ENCODE peak calls at places on chromosomes 12 and 14, in six cellular contexts. C, U, O, F, Z and X are unnamed samples.

GRCh38 chr14:34650786-34651584 is 21.0 kb upstream of the SNX6 start:
- DNase-seq in Z (no peak), C (no peak), U (no peak), F (peak; percentile 98), O (no peak), X (no peak)

GRCh38 chr12:72274926-72275325 is 2.8 kb downstream of the TRHDE start:
- DNase-seq in U (no peak), C (no peak), F (no peak), Z (no peak), O (no peak), X (no peak)

GRCh38 chr12:54370218-54370730 is 6.0 kb upstream of the GPR84 start:
- DNase-seq in C (peak; percentile 68), F (peak; percentile 44), U (peak; percentile 35), Z (peak; percentile 72), O (peak; percentile 88), X (peak; percentile 94)

GRCh38 chr12:6221146-6221545 is 20.9 kb downstream of the CD9 start:
- DNase-seq in F (no peak), Z (no peak), U (no peak), O (no peak), C (no peak), X (no peak)

GRCh38 chr12:47812797-47813490 is 6.8 kb downstream of the HDAC7 start:
- DNase-seq in Z (peak; percentile 93), U (peak; percentile 60), O (peak; percentile 81), F (peak; percentile 78), C (peak; percentile 80), X (peak; percentile 93)

GRCh38 chr12:26295001-26295400 is 99.6 kb downstream of the SSPN start:
- DNase-seq in U (no peak), F (no peak), Z (no peak), C (no peak), O (no peak), X (no peak)

GRCh38 chr12:10179871-10180270 is 1.0 kb downstream of the TMEM52B start:
- DNase-seq in O (no peak), C (no peak), U (no peak), Z (no peak), F (peak; percentile 65), X (no peak)

GRCh38 chr14:38838979-38839323 is 264.1 kb downstream of the SEC23A start:
- DNase-seq in O (no peak), Z (no peak), F (no peak), U (no peak), C (no peak), X (no peak)

GRCh38 chr12:132354211-132354981 is 25.0 kb upstream of the GALNT9 start:
- DNase-seq in U (no peak), O (no peak), F (no peak), Z (no peak), C (no peak), X (no peak)

GRCh38 chr14:94640721-94641631 is 28.8 kb downstream of the SERPINA3 start:
- DNase-seq in O (no peak), C (no peak), F (no peak), Z (no peak), U (no peak), X (no peak)

GRCh38 chr12:116053479-116054195 is 223.9 kb downstream of the MED13L start:
- DNase-seq in C (peak; percentile 42), O (no peak), F (no peak), Z (no peak), U (no peak), X (no peak)

GRCh38 chr12:2094597-2094996 is 41.8 kb downstream of the CACNA1C start:
- DNase-seq in Z (no peak), F (no peak), O (no peak), C (no peak), U (no peak), X (no peak)

GRCh38 chr12:38477341-38478090 is 160.9 kb downstream of the ALG10B start:
- DNase-seq in Z (no peak), U (no peak), C (no peak), F (no peak), O (no peak), X (no peak)

GRCh38 chr12:47004634-47005033 is 74.8 kb upstream of the PCED1B start:
- DNase-seq in Z (no peak), F (no peak), U (no peak), O (no peak), C (peak; percentile 75), X (no peak)

GRCh38 chr12:29103539-29103974 is 45.5 kb upstream of the FAR2 start:
- DNase-seq in Z (peak; percentile 36), O (no peak), F (no peak), U (no peak), C (no peak), X (no peak)

GRCh38 chr14:30016025-30016424 is 88.4 kb upstream of the PRKD1 start:
- DNase-seq in U (no peak), C (no peak), Z (no peak), O (no peak), F (no peak), X (no peak)

GRCh38 chr12:49703647-49704137 is 3.5 kb downstream of the FMNL3 start:
- DNase-seq in U (no peak), C (no peak), O (no peak), F (peak; percentile 41), Z (peak; percentile 47), X (no peak)

GRCh38 chr12:68287106-68287505 is 33.7 kb upstream of the IL22 start:
- DNase-seq in F (no peak), O (no peak), C (no peak), Z (no peak), U (no peak), X (no peak)

GRCh38 chr12:124321556-124322270 is 26.8 kb downstream of the RFLNA start:
- DNase-seq in Z (no peak), O (no peak), U (no peak), F (no peak), C (no peak), X (no peak)

GRCh38 chr12:53048033-53048779 is 1.7 kb upstream of the TNS2 start:
- DNase-seq in Z (no peak), O (no peak), C (peak; percentile 65), U (peak; percentile 65), F (no peak), X (peak; percentile 77)

GRCh38 chr14:21385170-21385904 is 1.5 kb upstream of the SUPT16H start:
- DNase-seq in U (no peak), C (no peak), Z (peak; percentile 58), F (no peak), O (no peak), X (no peak)

GRCh38 chr14:63727231-63727735 is 582 bp downstream of the SGPP1 start:
- DNase-seq in C (peak; percentile 12), Z (peak; percentile 52), F (peak; percentile 14), O (peak; percentile 59), U (peak; percentile 70), X (peak; percentile 48)

GRCh38 chr14:76863724-76864407 is 37.7 kb downstream of the LRRC74A start:
- DNase-seq in Z (peak; percentile 38), O (no peak), U (no peak), F (no peak), C (peak; percentile 30), X (no peak)

GRCh38 chr12:22124987-22125386 is 79.0 kb downstream of the CMAS start:
- DNase-seq in F (no peak), C (no peak), O (no peak), U (no peak), Z (no peak), X (no peak)

GRCh38 chr14:86027990-86028389 is 498.0 kb downstream of the FLRT2 start:
- DNase-seq in Z (no peak), O (no peak), U (no peak), C (no peak), F (no peak), X (no peak)

GRCh38 chr14:100592972-100593371 is 5.8 kb upstream of the BEGAIN start:
- DNase-seq in C (no peak), F (no peak), U (no peak), Z (no peak), O (no peak), X (no peak)

GRCh38 chr14:102325791-102326345 is 6.3 kb downstream of the ZNF839 start:
- DNase-seq in F (no peak), O (no peak), U (no peak), Z (no peak), C (no peak), X (no peak)

GRCh38 chr12:108955225-108955835 is 65.5 kb downstream of the SVOP start:
- DNase-seq in Z (no peak), C (no peak), F (peak; percentile 93), U (no peak), O (peak; percentile 68), X (no peak)

GRCh38 chr12:45273717-45274271 is 57.9 kb downstream of the ANO6 start:
- DNase-seq in O (no peak), C (peak; percentile 46), Z (no peak), U (no peak), F (peak; percentile 98), X (no peak)

GRCh38 chr12:96303656-96304055 is 96.6 kb downstream of the CDK17 start:
- DNase-seq in C (no peak), Z (no peak), U (no peak), F (no peak), O (no peak), X (no peak)

GRCh38 chr14:95061317-95062093 is 95.8 kb downstream of the DICER1 start:
- DNase-seq in Z (no peak), U (no peak), O (no peak), F (no peak), C (no peak), X (no peak)

GRCh38 chr12:80218925-80219714 is 119.8 kb downstream of the OTOGL start:
- DNase-seq in U (no peak), Z (no peak), F (no peak), C (no peak), O (no peak), X (no peak)

GRCh38 chr12:66636771-66637170 is 42.1 kb downstream of the GRIP1 start:
- DNase-seq in O (peak; percentile 9), F (no peak), U (no peak), C (peak; percentile 18), Z (no peak), X (no peak)

GRCh38 chr12:5456906-5457305 is 25.0 kb downstream of the NTF3 start:
- DNase-seq in F (peak; percentile 48), Z (no peak), C (peak; percentile 15), O (no peak), U (no peak), X (no peak)

GRCh38 chr12:81668475-81668874 is 90.7 kb downstream of the PPFIA2 start:
- DNase-seq in Z (no peak), U (no peak), O (no peak), C (no peak), F (peak; percentile 88), X (no peak)

GRCh38 chr14:76948213-76948947 is 80.1 kb downstream of the IRF2BPL start:
- DNase-seq in F (no peak), O (no peak), Z (no peak), U (no peak), C (peak; percentile 67), X (no peak)

GRCh38 chr12:118436002-118436724 is 59.8 kb downstream of the SUDS3 start:
- DNase-seq in Z (no peak), C (peak; percentile 12), F (no peak), U (no peak), O (peak; percentile 7), X (peak; percentile 55)

GRCh38 chr14:74962493-74962892 is 7.1 kb upstream of the PGF start:
- DNase-seq in F (no peak), Z (no peak), O (no peak), C (no peak), U (no peak), X (no peak)